ENCODE peak calls at places on chromosome 15, in four cellular contexts. H, U, X and V are unnamed samples.

GRCh38 chr15:50183112-50183794 is 1.3 kb downstream of the SLC27A2 start:
- DNase-seq in H (no peak), U (no peak), X (no peak), V (no peak)

GRCh38 chr15:29278436-29279099 is 8.9 kb upstream of the NSMCE3 start:
- DNase-seq in H (no peak), U (no peak), X (no peak), V (no peak)

GRCh38 chr15:93432474-93432873 is 343.5 kb upstream of the RGMA start:
- DNase-seq in H (no peak), U (no peak), X (no peak), V (no peak)

GRCh38 chr15:38868326-38869114 is 303.9 kb upstream of the RASGRP1 start:
- DNase-seq in H (no peak), U (peak; percentile 36), X (peak; percentile 48), V (no peak)

GRCh38 chr15:63597821-63598220 is 634 bp downstream of the FBXL22 start:
- DNase-seq in H (no peak), U (no peak), X (no peak), V (no peak)

GRCh38 chr15:38482572-38482971 is 28.6 kb downstream of the FAM98B start:
- DNase-seq in H (no peak), U (no peak), X (no peak), V (no peak)

GRCh38 chr15:23866832-23867231 is 179.7 kb upstream of the NDN start:
- DNase-seq in H (no peak), U (no peak), X (no peak), V (no peak)

GRCh38 chr15:40367038-40367672 is 9.1 kb downstream of the DISP2 start:
- DNase-seq in H (peak; percentile 73), U (peak; percentile 96), X (peak; percentile 67), V (peak; percentile 89)

GRCh38 chr15:82999426-82999825 is 12.0 kb downstream of the C15orf40 start:
- DNase-seq in H (no peak), U (no peak), X (no peak), V (no peak)

GRCh38 chr15:68354923-68355322 is 77.0 kb downstream of the ITGA11 start:
- DNase-seq in H (no peak), U (no peak), X (no peak), V (no peak)

GRCh38 chr15:70875001-70875782 is 17.0 kb downstream of the THAP10 start:
- DNase-seq in H (no peak), U (no peak), X (no peak), V (no peak)

GRCh38 chr15:82300883-82301282 is 38.3 kb downstream of the SAXO2 start:
- DNase-seq in H (no peak), U (no peak), X (no peak), V (no peak)

GRCh38 chr15:91234759-91235158 is 134.7 kb downstream of the SV2B start:
- DNase-seq in H (no peak), U (no peak), X (no peak), V (no peak)

GRCh38 chr15:91238664-91239428 is 138.8 kb downstream of the SV2B start:
- DNase-seq in H (no peak), U (no peak), X (peak; percentile 39), V (no peak)

GRCh38 chr15:91237493-91237892 is 137.4 kb downstream of the SV2B start:
- DNase-seq in H (no peak), U (no peak), X (no peak), V (no peak)

GRCh38 chr15:91235376-91235775 is 135.3 kb downstream of the SV2B start:
- DNase-seq in H (no peak), U (no peak), X (no peak), V (no peak)
- TF ChIP-seq CTCF in H (no peak), U (no peak), X (no peak), V (no peak)

GRCh38 chr15:74978503-74978902 is 16.9 kb upstream of the SCAMP5 start:
- DNase-seq in H (no peak), U (no peak), X (peak; percentile 76), V (no peak)
- H3K27ac ChIP-seq in H (no peak overlapping the region), U (no peak overlapping the region), X (no peak overlapping the region), V (no peak overlapping the region)

GRCh38 chr15:52785672-52786406 is 4.3 kb downstream of the ONECUT1 start:
- DNase-seq in H (no peak), U (no peak), X (no peak), V (no peak)
- TF ChIP-seq POLR2A in H (no peak), U (no peak), X (no peak), V (no peak)

GRCh38 chr15:86115138-86115801 is 35.6 kb downstream of the AGBL1 start:
- DNase-seq in H (no peak), U (no peak), X (no peak), V (no peak)
- TF ChIP-seq CTCF in H (no peak), U (no peak), X (peak; percentile 30), V (no peak)

GRCh38 chr15:64807051-64807749 is 18.2 kb downstream of the PIF1 start:
- DNase-seq in H (no peak), U (no peak), X (no peak), V (no peak)
- H3K27ac ChIP-seq in H (no peak overlapping the region), U (no peak overlapping the region), X (no peak overlapping the region), V (peak overlapping the region; percentile 34)

DNA sequence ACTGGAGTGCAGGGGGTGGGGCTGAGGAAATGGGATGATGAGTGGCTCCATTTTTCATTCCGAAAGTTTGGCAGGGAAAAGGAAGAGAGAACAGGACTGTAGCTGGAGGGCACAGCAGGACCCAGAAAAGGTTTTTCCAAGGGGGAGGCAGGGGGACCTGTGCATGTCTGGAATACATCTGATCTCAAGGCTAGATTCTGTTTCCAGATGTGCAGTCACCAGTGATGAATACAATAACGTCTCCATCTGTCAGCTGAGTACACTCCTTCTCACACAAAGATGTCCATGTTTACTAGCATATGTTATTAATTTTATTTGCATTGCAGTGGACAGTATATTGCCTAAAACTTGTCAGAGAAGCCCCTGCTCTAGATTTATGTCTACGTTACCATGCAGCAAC is 39.9 kb upstream of the PRTG start:
- DNase-seq in H (no peak), U (no peak), X (no peak), V (no peak)
- TF ChIP-seq POLR2A in H (no peak), U (no peak), X (no peak), V (no peak)

DNA sequence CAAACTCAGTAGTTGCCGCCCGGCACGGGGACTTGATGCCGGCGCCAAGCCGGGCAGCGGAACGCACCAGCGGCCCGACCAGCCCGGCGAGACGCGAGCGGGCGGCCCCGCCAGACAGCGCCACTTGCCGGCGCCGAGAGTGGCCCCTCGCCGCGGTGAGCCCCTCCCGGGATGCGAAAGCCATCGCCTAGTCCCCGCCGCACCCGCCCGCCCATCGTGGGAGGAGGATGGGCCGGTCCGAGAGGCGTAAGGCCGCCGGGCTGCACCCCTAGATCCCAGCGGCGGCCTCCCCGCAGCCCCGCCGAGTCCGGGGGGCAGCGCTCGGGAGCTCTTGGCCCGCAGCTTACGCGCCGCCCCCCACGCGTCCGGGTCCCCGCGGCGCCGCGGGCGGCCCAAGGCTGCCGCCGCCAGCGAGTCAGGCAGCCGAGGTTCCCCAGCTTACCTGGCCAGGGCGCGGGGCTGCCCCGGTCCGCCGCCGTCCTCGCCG is 609 bp downstream of the GOLGA8A start:
- DNase-seq in H (no peak), U (peak; percentile 28), X (no peak), V (peak; percentile 73)
- TF ChIP-seq CTCF in H (no peak), U (no peak), X (no peak), V (peak; percentile 28)

GRCh38 chr15:48388937-48389309 is 57.7 kb downstream of the DUT start:
- DNase-seq in H (no peak), U (no peak), X (no peak), V (no peak)
- H3K27ac ChIP-seq in H (peak overlapping the region; percentile 66), U (no peak overlapping the region), X (peak overlapping the region; percentile 67), V (peak overlapping the region; percentile 49)

GRCh38 chr15:67119238-67119846 is 53.9 kb downstream of the SMAD3 start:
- DNase-seq in H (no peak), U (no peak), X (no peak), V (no peak)

GRCh38 chr15:67118808-67119207 is 53.4 kb downstream of the SMAD3 start:
- DNase-seq in H (no peak), U (no peak), X (no peak), V (no peak)

GRCh38 chr15:67121725-67122600 is 56.6 kb downstream of the SMAD3 start:
- DNase-seq in H (no peak), U (no peak), X (no peak), V (no peak)

GRCh38 chr15:67120009-67120838 is 54.8 kb downstream of the SMAD3 start:
- DNase-seq in H (no peak), U (no peak), X (no peak), V (no peak)

DNA sequence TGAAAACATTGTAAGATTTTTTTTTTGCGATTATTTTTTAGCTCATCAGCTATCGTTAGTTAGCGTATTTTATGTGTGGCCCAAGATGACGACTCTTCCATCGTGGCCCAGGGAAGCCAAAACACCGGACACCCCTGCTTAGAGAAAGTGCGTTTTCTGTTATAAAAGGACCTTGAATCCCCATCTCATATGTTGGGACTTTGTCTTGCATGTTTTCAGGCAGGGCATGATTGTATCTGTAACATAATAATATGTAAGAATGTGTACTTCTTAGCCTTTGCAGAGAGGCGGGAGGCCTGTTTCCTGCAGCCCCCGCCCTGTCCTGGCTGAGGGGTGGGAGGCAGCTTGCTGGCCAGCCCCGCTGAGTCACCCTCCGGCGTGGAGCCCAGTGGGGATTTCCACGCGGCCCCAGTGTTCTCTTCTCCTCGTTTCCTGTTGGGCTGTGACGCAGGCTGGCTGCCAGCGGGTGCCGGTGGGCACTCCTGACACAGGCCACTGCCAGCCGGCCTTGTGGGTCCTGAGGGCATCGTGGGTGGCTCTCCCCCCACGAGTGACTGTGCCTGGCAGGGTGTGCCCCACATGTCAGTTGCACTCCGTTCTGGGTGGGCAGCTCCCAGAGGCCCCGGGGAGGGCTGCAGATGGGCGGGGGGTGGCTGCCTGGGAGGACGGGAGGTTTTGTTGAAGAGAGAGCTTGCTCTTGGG is 55.6 kb downstream of the SMAD3 start:
- DNase-seq in H (peak; percentile 84), U (peak; percentile 90), X (peak; percentile 88), V (peak; percentile 90)
- TF ChIP-seq POLR2A in H (no peak), U (no peak), X (peak; percentile 29), V (no peak)